ENCODE peak calls at places on chromosomes 2 and 18, in six cellular contexts. Y is non-pigmented ciliary epithelial cell, B is GDM1, R is body of pancreas, N is fibroblast of mammary gland, P is cardiac fibroblast. K is an unnamed sample.

GRCh38 chr2:222052934-222053367 is 245.8 kb downstream of the PAX3 start:
- DNase-seq in P (no peak), B (no peak), Y (no peak), N (no peak), R (no peak), K (no peak)

GRCh38 chr2:173044686-173045085 is 31.0 kb upstream of the MAP3K20 start:
- DNase-seq in Y (no peak), N (no peak), R (no peak), P (no peak), B (no peak), K (no peak)

GRCh38 chr2:100418563-100418962 is 1.1 kb upstream of the CHST10 start:
- DNase-seq in B (no peak), N (peak; percentile 8), R (no peak), P (no peak), Y (no peak), K (no peak)

GRCh38 chr2:54274781-54275242 is 18.8 kb upstream of the TSPYL6 start:
- DNase-seq in Y (peak; percentile 22), R (no peak), P (peak; percentile 63), B (no peak), N (peak; percentile 59), K (no peak)

GRCh38 chr2:54556659-54557121 is 100.6 kb downstream of the SPTBN1 start:
- DNase-seq in B (no peak), P (peak; percentile 87), R (no peak), Y (no peak), N (peak; percentile 93), K (peak; percentile 33)

GRCh38 chr2:50492452-50492851 is 539.5 kb downstream of the NRXN1 start:
- DNase-seq in R (peak; percentile 24), N (peak; percentile 54), Y (peak; percentile 31), P (peak; percentile 74), B (peak; percentile 41), K (no peak)

GRCh38 chr2:196112408-196113039 is 43.9 kb upstream of the DNAH7 start:
- DNase-seq in B (no peak), P (peak; percentile 90), R (no peak), N (peak; percentile 94), Y (peak; percentile 60), K (no peak)

GRCh38 chr18:22182884-22183610 is 13.7 kb downstream of the GATA6 start:
- DNase-seq in N (no peak), P (peak; percentile 23), R (no peak), B (no peak), Y (no peak), K (no peak)

GRCh38 chr2:100291152-100291970 is 30.9 kb downstream of the LONRF2 start:
- DNase-seq in R (peak; percentile 66), Y (peak; percentile 96), B (peak; percentile 32), P (peak; percentile 97), N (peak; percentile 98), K (no peak)

GRCh38 chr2:123512547-123512946 is 512.5 kb upstream of the CNTNAP5 start:
- DNase-seq in Y (no peak), P (no peak), N (no peak), B (no peak), R (no peak), K (no peak)